ENCODE peak calls at places on chromosomes 2 and 18, in eight cellular contexts. One of them, this sample, is unnamed.

GRCh38 chr2:226643030-226643429 is 156.6 kb downstream of the IRS1 start:
- DNase-seq in stimulated activated CD4-positive, alpha-beta T cell treated with anti-CD3 and anti-CD28 coated beads, Interleukin-2, amount 100 ng/mL, for 48 hours: no peak
- DNase-seq in islet precursor cell: no peak
- DNase-seq in glomerular endothelial cell: no peak
- DNase-seq in LoVo: no peak
- DNase-seq in EL: no peak
- DNase-seq in progenitor cell of endocrine pancreas: no peak
- DNase-seq in Calu3: no peak
- DNase-seq in this sample: no peak

GRCh38 chr2:74367789-74368188 is 12.3 kb downstream of the DCTN1 start:
- DNase-seq in stimulated activated CD4-positive, alpha-beta T cell treated with anti-CD3 and anti-CD28 coated beads, Interleukin-2, amount 100 ng/mL, for 48 hours: no peak
- DNase-seq in islet precursor cell: no peak
- DNase-seq in glomerular endothelial cell: no peak
- DNase-seq in LoVo: no peak
- DNase-seq in EL: no peak
- DNase-seq in progenitor cell of endocrine pancreas: no peak
- DNase-seq in Calu3: no peak
- DNase-seq in this sample: no peak

GRCh38 chr2:230873670-230874401 is 9.1 kb downstream of the ITM2C start:
- DNase-seq in stimulated activated CD4-positive, alpha-beta T cell treated with anti-CD3 and anti-CD28 coated beads, Interleukin-2, amount 100 ng/mL, for 48 hours: no peak
- DNase-seq in islet precursor cell: peak; percentile 42
- DNase-seq in glomerular endothelial cell: no peak
- DNase-seq in LoVo: no peak
- DNase-seq in EL: no peak
- DNase-seq in progenitor cell of endocrine pancreas: no peak
- DNase-seq in Calu3: no peak
- DNase-seq in this sample: no peak

GRCh38 chr2:218569038-218569431 is 396 bp downstream of the CNOT9 start:
- DNase-seq in stimulated activated CD4-positive, alpha-beta T cell treated with anti-CD3 and anti-CD28 coated beads, Interleukin-2, amount 100 ng/mL, for 48 hours: peak; percentile 47
- DNase-seq in islet precursor cell: peak; percentile 68
- DNase-seq in glomerular endothelial cell: no peak
- DNase-seq in LoVo: peak; percentile 33
- DNase-seq in EL: peak; percentile 77
- DNase-seq in progenitor cell of endocrine pancreas: peak; percentile 43
- DNase-seq in Calu3: peak; percentile 71
- DNase-seq in this sample: peak; percentile 18

GRCh38 chr18:59079264-59079972 is 60.3 kb upstream of the SEC11C start:
- DNase-seq in stimulated activated CD4-positive, alpha-beta T cell treated with anti-CD3 and anti-CD28 coated beads, Interleukin-2, amount 100 ng/mL, for 48 hours: no peak
- DNase-seq in islet precursor cell: no peak
- DNase-seq in glomerular endothelial cell: no peak
- DNase-seq in LoVo: no peak
- DNase-seq in EL: no peak
- DNase-seq in progenitor cell of endocrine pancreas: no peak
- DNase-seq in Calu3: no peak
- DNase-seq in this sample: no peak

GRCh38 chr2:14148186-14148585 is 484.3 kb upstream of the LRATD1 start:
- DNase-seq in stimulated activated CD4-positive, alpha-beta T cell treated with anti-CD3 and anti-CD28 coated beads, Interleukin-2, amount 100 ng/mL, for 48 hours: no peak
- DNase-seq in islet precursor cell: no peak
- DNase-seq in glomerular endothelial cell: no peak
- DNase-seq in LoVo: no peak
- DNase-seq in EL: peak; percentile 3
- DNase-seq in progenitor cell of endocrine pancreas: no peak
- DNase-seq in Calu3: no peak
- DNase-seq in this sample: no peak

GRCh38 chr2:48574353-48575290 is 43.0 kb upstream of the GTF2A1L start:
- DNase-seq in stimulated activated CD4-positive, alpha-beta T cell treated with anti-CD3 and anti-CD28 coated beads, Interleukin-2, amount 100 ng/mL, for 48 hours: no peak
- DNase-seq in islet precursor cell: no peak
- DNase-seq in glomerular endothelial cell: no peak
- DNase-seq in LoVo: no peak
- DNase-seq in EL: no peak
- DNase-seq in progenitor cell of endocrine pancreas: no peak
- DNase-seq in Calu3: no peak
- DNase-seq in this sample: no peak

GRCh38 chr2:186129767-186130581 is 356.1 kb upstream of the ZC3H15 start:
- DNase-seq in stimulated activated CD4-positive, alpha-beta T cell treated with anti-CD3 and anti-CD28 coated beads, Interleukin-2, amount 100 ng/mL, for 48 hours: no peak
- DNase-seq in islet precursor cell: no peak
- DNase-seq in glomerular endothelial cell: peak; percentile 52
- DNase-seq in LoVo: peak; percentile 57
- DNase-seq in EL: peak; percentile 62
- DNase-seq in progenitor cell of endocrine pancreas: no peak
- DNase-seq in Calu3: peak; percentile 46
- DNase-seq in this sample: no peak

GRCh38 chr18:43772907-43773306 is 495.6 kb upstream of the SYT4 start:
- DNase-seq in stimulated activated CD4-positive, alpha-beta T cell treated with anti-CD3 and anti-CD28 coated beads, Interleukin-2, amount 100 ng/mL, for 48 hours: no peak
- DNase-seq in islet precursor cell: no peak
- DNase-seq in glomerular endothelial cell: no peak
- DNase-seq in LoVo: no peak
- DNase-seq in EL: no peak
- DNase-seq in progenitor cell of endocrine pancreas: no peak
- DNase-seq in Calu3: no peak
- DNase-seq in this sample: no peak

GRCh38 chr2:157254041-157254440 is 3.5 kb upstream of the GALNT5 start:
- DNase-seq in stimulated activated CD4-positive, alpha-beta T cell treated with anti-CD3 and anti-CD28 coated beads, Interleukin-2, amount 100 ng/mL, for 48 hours: no peak
- DNase-seq in islet precursor cell: no peak
- DNase-seq in glomerular endothelial cell: no peak
- DNase-seq in LoVo: no peak
- DNase-seq in EL: no peak
- DNase-seq in progenitor cell of endocrine pancreas: no peak
- DNase-seq in Calu3: no peak
- DNase-seq in this sample: no peak

GRCh38 chr2:234249873-234250272 is 199.4 kb downstream of the SPP2 start:
- DNase-seq in stimulated activated CD4-positive, alpha-beta T cell treated with anti-CD3 and anti-CD28 coated beads, Interleukin-2, amount 100 ng/mL, for 48 hours: no peak
- DNase-seq in islet precursor cell: peak; percentile 86
- DNase-seq in glomerular endothelial cell: no peak
- DNase-seq in LoVo: peak; percentile 85
- DNase-seq in EL: peak; percentile 89
- DNase-seq in progenitor cell of endocrine pancreas: no peak
- DNase-seq in Calu3: peak; percentile 25
- DNase-seq in this sample: no peak

GRCh38 chr2:53103661-53104060 is 663.9 kb upstream of the CHAC2 start:
- DNase-seq in stimulated activated CD4-positive, alpha-beta T cell treated with anti-CD3 and anti-CD28 coated beads, Interleukin-2, amount 100 ng/mL, for 48 hours: no peak
- DNase-seq in islet precursor cell: no peak
- DNase-seq in glomerular endothelial cell: no peak
- DNase-seq in LoVo: no peak
- DNase-seq in EL: no peak
- DNase-seq in progenitor cell of endocrine pancreas: no peak
- DNase-seq in Calu3: no peak
- DNase-seq in this sample: no peak

GRCh38 chr18:62486290-62486964 is 36.4 kb upstream of the ZCCHC2 start:
- DNase-seq in stimulated activated CD4-positive, alpha-beta T cell treated with anti-CD3 and anti-CD28 coated beads, Interleukin-2, amount 100 ng/mL, for 48 hours: peak; percentile 38
- DNase-seq in islet precursor cell: peak; percentile 79
- DNase-seq in glomerular endothelial cell: no peak
- DNase-seq in LoVo: peak; percentile 96
- DNase-seq in EL: peak; percentile 51
- DNase-seq in progenitor cell of endocrine pancreas: no peak
- DNase-seq in Calu3: peak; percentile 73
- DNase-seq in this sample: no peak

GRCh38 chr18:36265035-36265434 is 32.5 kb upstream of the FHOD3 start:
- DNase-seq in stimulated activated CD4-positive, alpha-beta T cell treated with anti-CD3 and anti-CD28 coated beads, Interleukin-2, amount 100 ng/mL, for 48 hours: no peak
- DNase-seq in islet precursor cell: no peak
- DNase-seq in glomerular endothelial cell: no peak
- DNase-seq in LoVo: no peak
- DNase-seq in EL: no peak
- DNase-seq in progenitor cell of endocrine pancreas: no peak
- DNase-seq in Calu3: no peak
- DNase-seq in this sample: no peak

GRCh38 chr2:64832926-64833325 is 156.3 kb upstream of the SLC1A4 start:
- DNase-seq in stimulated activated CD4-positive, alpha-beta T cell treated with anti-CD3 and anti-CD28 coated beads, Interleukin-2, amount 100 ng/mL, for 48 hours: no peak
- DNase-seq in islet precursor cell: no peak
- DNase-seq in glomerular endothelial cell: no peak
- DNase-seq in LoVo: no peak
- DNase-seq in EL: no peak
- DNase-seq in progenitor cell of endocrine pancreas: no peak
- DNase-seq in Calu3: no peak
- DNase-seq in this sample: no peak

GRCh38 chr2:233976690-233977294 is 59.6 kb downstream of the TRPM8 start:
- DNase-seq in stimulated activated CD4-positive, alpha-beta T cell treated with anti-CD3 and anti-CD28 coated beads, Interleukin-2, amount 100 ng/mL, for 48 hours: no peak
- DNase-seq in islet precursor cell: peak; percentile 59
- DNase-seq in glomerular endothelial cell: peak; percentile 31
- DNase-seq in LoVo: peak; percentile 62
- DNase-seq in EL: peak; percentile 69
- DNase-seq in progenitor cell of endocrine pancreas: no peak
- DNase-seq in Calu3: peak; percentile 68
- DNase-seq in this sample: peak; percentile 52

GRCh38 chr2:222303828-222304736 is 5.3 kb upstream of the PAX3 start:
- DNase-seq in stimulated activated CD4-positive, alpha-beta T cell treated with anti-CD3 and anti-CD28 coated beads, Interleukin-2, amount 100 ng/mL, for 48 hours: no peak
- DNase-seq in islet precursor cell: no peak
- DNase-seq in glomerular endothelial cell: no peak
- DNase-seq in LoVo: no peak
- DNase-seq in EL: no peak
- DNase-seq in progenitor cell of endocrine pancreas: no peak
- DNase-seq in Calu3: no peak
- DNase-seq in this sample: no peak

GRCh38 chr2:120710256-120710655 is 25.4 kb upstream of the GLI2 start:
- DNase-seq in stimulated activated CD4-positive, alpha-beta T cell treated with anti-CD3 and anti-CD28 coated beads, Interleukin-2, amount 100 ng/mL, for 48 hours: no peak
- DNase-seq in islet precursor cell: no peak
- DNase-seq in glomerular endothelial cell: no peak
- DNase-seq in LoVo: no peak
- DNase-seq in EL: peak; percentile 72
- DNase-seq in progenitor cell of endocrine pancreas: no peak
- DNase-seq in Calu3: no peak
- DNase-seq in this sample: no peak

GRCh38 chr2:128637481-128638155 is 318.9 kb upstream of the HS6ST1 start:
- DNase-seq in stimulated activated CD4-positive, alpha-beta T cell treated with anti-CD3 and anti-CD28 coated beads, Interleukin-2, amount 100 ng/mL, for 48 hours: no peak
- DNase-seq in islet precursor cell: peak; percentile 29
- DNase-seq in glomerular endothelial cell: no peak
- DNase-seq in LoVo: no peak
- DNase-seq in EL: no peak
- DNase-seq in progenitor cell of endocrine pancreas: peak; percentile 4
- DNase-seq in Calu3: no peak
- DNase-seq in this sample: no peak

GRCh38 chr2:133975676-133976428 is 278.0 kb upstream of the MGAT5 start:
- DNase-seq in stimulated activated CD4-positive, alpha-beta T cell treated with anti-CD3 and anti-CD28 coated beads, Interleukin-2, amount 100 ng/mL, for 48 hours: no peak
- DNase-seq in islet precursor cell: no peak
- DNase-seq in glomerular endothelial cell: no peak
- DNase-seq in LoVo: no peak
- DNase-seq in EL: no peak
- DNase-seq in progenitor cell of endocrine pancreas: no peak
- DNase-seq in Calu3: no peak
- DNase-seq in this sample: no peak

GRCh38 chr2:142989276-142990204 is 112.1 kb downstream of the KYNU start:
- DNase-seq in stimulated activated CD4-positive, alpha-beta T cell treated with anti-CD3 and anti-CD28 coated beads, Interleukin-2, amount 100 ng/mL, for 48 hours: no peak
- DNase-seq in islet precursor cell: no peak
- DNase-seq in glomerular endothelial cell: peak; percentile 27
- DNase-seq in LoVo: peak; percentile 45
- DNase-seq in EL: peak; percentile 18
- DNase-seq in progenitor cell of endocrine pancreas: no peak
- DNase-seq in Calu3: no peak
- DNase-seq in this sample: peak; percentile 40

GRCh38 chr2:186534406-186534805 is 48.3 kb downstream of the ZC3H15 start:
- DNase-seq in stimulated activated CD4-positive, alpha-beta T cell treated with anti-CD3 and anti-CD28 coated beads, Interleukin-2, amount 100 ng/mL, for 48 hours: no peak
- DNase-seq in islet precursor cell: no peak
- DNase-seq in glomerular endothelial cell: no peak
- DNase-seq in LoVo: no peak
- DNase-seq in EL: no peak
- DNase-seq in progenitor cell of endocrine pancreas: no peak
- DNase-seq in Calu3: no peak
- DNase-seq in this sample: no peak

GRCh38 chr2:229784791-229785190 is 70.4 kb upstream of the DNER start:
- DNase-seq in stimulated activated CD4-positive, alpha-beta T cell treated with anti-CD3 and anti-CD28 coated beads, Interleukin-2, amount 100 ng/mL, for 48 hours: no peak
- DNase-seq in islet precursor cell: no peak
- DNase-seq in glomerular endothelial cell: no peak
- DNase-seq in LoVo: no peak
- DNase-seq in EL: no peak
- DNase-seq in progenitor cell of endocrine pancreas: no peak
- DNase-seq in Calu3: no peak
- DNase-seq in this sample: no peak

GRCh38 chr2:235230809-235231601 is 262.8 kb upstream of the AGAP1 start:
- DNase-seq in stimulated activated CD4-positive, alpha-beta T cell treated with anti-CD3 and anti-CD28 coated beads, Interleukin-2, amount 100 ng/mL, for 48 hours: no peak
- DNase-seq in islet precursor cell: no peak
- DNase-seq in glomerular endothelial cell: no peak
- DNase-seq in LoVo: no peak
- DNase-seq in EL: peak; percentile 37
- DNase-seq in progenitor cell of endocrine pancreas: no peak
- DNase-seq in Calu3: peak; percentile 21
- DNase-seq in this sample: peak; percentile 36

GRCh38 chr18:78192044-78192443 is 787.6 kb upstream of the SALL3 start:
- DNase-seq in stimulated activated CD4-positive, alpha-beta T cell treated with anti-CD3 and anti-CD28 coated beads, Interleukin-2, amount 100 ng/mL, for 48 hours: no peak
- DNase-seq in islet precursor cell: peak; percentile 80
- DNase-seq in glomerular endothelial cell: no peak
- DNase-seq in LoVo: no peak
- DNase-seq in EL: no peak
- DNase-seq in progenitor cell of endocrine pancreas: no peak
- DNase-seq in Calu3: no peak
- DNase-seq in this sample: no peak

GRCh38 chr2:172431428-172431827 is 4.0 kb downstream of the ITGA6 start:
- DNase-seq in stimulated activated CD4-positive, alpha-beta T cell treated with anti-CD3 and anti-CD28 coated beads, Interleukin-2, amount 100 ng/mL, for 48 hours: no peak
- DNase-seq in islet precursor cell: no peak
- DNase-seq in glomerular endothelial cell: no peak
- DNase-seq in LoVo: no peak
- DNase-seq in EL: no peak
- DNase-seq in progenitor cell of endocrine pancreas: no peak
- DNase-seq in Calu3: no peak
- DNase-seq in this sample: no peak